ENCODE peak calls at places on chromosome 5, in nine cellular contexts. One of them, this sample, is unnamed. For H3K27me3, the result is how much of the 10 kb centered on the place peaks cover.

GRCh38 chr5:92758552-92758951 is 822.5 kb downstream of the NR2F1-AS1 start:
- DNase-seq in neuronal stem cell: no peak
- DNase-seq in RWPE2: no peak
- DNase-seq in colonic mucosa: no peak
- DNase-seq in heart right ventricle: no peak
- DNase-seq in GM23248: peak
- DNase-seq in left ventricle myocardium inferior: no peak
- DNase-seq in transverse colon: no peak
- DNase-seq in tibial nerve: no peak
- DNase-seq in this sample: no peak

GRCh38 chr5:141524604-141525597 is 36.0 kb downstream of the PCDHGC5 start:
- DNase-seq in neuronal stem cell: peak
- DNase-seq in RWPE2: peak
- DNase-seq in colonic mucosa: peak
- DNase-seq in heart right ventricle: peak
- DNase-seq in GM23248: peak
- DNase-seq in left ventricle myocardium inferior: peak
- DNase-seq in transverse colon: peak
- DNase-seq in tibial nerve: peak
- DNase-seq in this sample: peak

GRCh38 chr5:79849486-79850315 is 141.4 kb downstream of the MTX3 start:
- DNase-seq in neuronal stem cell: no peak
- DNase-seq in RWPE2: no peak
- DNase-seq in colonic mucosa: no peak
- DNase-seq in heart right ventricle: no peak
- DNase-seq in GM23248: no peak
- DNase-seq in left ventricle myocardium inferior: no peak
- DNase-seq in transverse colon: no peak
- DNase-seq in tibial nerve: no peak
- DNase-seq in this sample: peak

GRCh38 chr5:173626501-173626812 is 10.0 kb upstream of the BOD1 start:
- DNase-seq in neuronal stem cell: no peak
- DNase-seq in RWPE2: no peak
- DNase-seq in colonic mucosa: no peak
- DNase-seq in heart right ventricle: no peak
- DNase-seq in GM23248: no peak
- DNase-seq in left ventricle myocardium inferior: no peak
- DNase-seq in transverse colon: no peak
- DNase-seq in tibial nerve: no peak
- DNase-seq in this sample: no peak

GRCh38 chr5:94776167-94776566 is 157.7 kb downstream of the SLF1 start:
- DNase-seq in neuronal stem cell: no peak
- DNase-seq in RWPE2: no peak
- DNase-seq in colonic mucosa: no peak
- DNase-seq in heart right ventricle: no peak
- DNase-seq in GM23248: peak
- DNase-seq in left ventricle myocardium inferior: no peak
- DNase-seq in transverse colon: no peak
- DNase-seq in tibial nerve: no peak
- DNase-seq in this sample: no peak

GRCh38 chr5:134511796-134512660 is 13.4 kb upstream of the JADE2 start:
- DNase-seq in neuronal stem cell: no peak
- DNase-seq in RWPE2: peak
- DNase-seq in colonic mucosa: peak
- DNase-seq in heart right ventricle: peak
- DNase-seq in GM23248: peak
- DNase-seq in left ventricle myocardium inferior: peak
- DNase-seq in transverse colon: peak
- DNase-seq in tibial nerve: peak
- DNase-seq in this sample: no peak

GRCh38 chr5:82365744-82366228 is 87.6 kb upstream of the RPS23 start:
- DNase-seq in neuronal stem cell: no peak
- DNase-seq in RWPE2: no peak
- DNase-seq in colonic mucosa: no peak
- DNase-seq in heart right ventricle: no peak
- DNase-seq in GM23248: peak
- DNase-seq in left ventricle myocardium inferior: no peak
- DNase-seq in transverse colon: no peak
- DNase-seq in tibial nerve: no peak
- DNase-seq in this sample: no peak

GRCh38 chr5:171495122-171495700 is 75.8 kb downstream of the FGF18 start:
- DNase-seq in neuronal stem cell: no peak
- DNase-seq in RWPE2: no peak
- DNase-seq in colonic mucosa: no peak
- DNase-seq in heart right ventricle: no peak
- DNase-seq in GM23248: no peak
- DNase-seq in left ventricle myocardium inferior: no peak
- DNase-seq in transverse colon: no peak
- DNase-seq in tibial nerve: no peak
- DNase-seq in this sample: no peak

GRCh38 chr5:137192293-137192743 is 306.8 kb downstream of the SPOCK1 start:
- DNase-seq in neuronal stem cell: no peak
- DNase-seq in RWPE2: peak
- DNase-seq in colonic mucosa: no peak
- DNase-seq in heart right ventricle: no peak
- DNase-seq in GM23248: peak
- DNase-seq in left ventricle myocardium inferior: no peak
- DNase-seq in transverse colon: no peak
- DNase-seq in tibial nerve: no peak
- DNase-seq in this sample: no peak

GRCh38 chr5:151958111-151958510 is 33.5 kb upstream of the GLRA1 start:
- DNase-seq in neuronal stem cell: no peak
- DNase-seq in RWPE2: no peak
- DNase-seq in colonic mucosa: no peak
- DNase-seq in heart right ventricle: no peak
- DNase-seq in GM23248: no peak
- DNase-seq in left ventricle myocardium inferior: no peak
- DNase-seq in transverse colon: no peak
- DNase-seq in tibial nerve: no peak
- DNase-seq in this sample: no peak

GRCh38 chr5:166788050-166788449 is 1503.4 kb upstream of the WWC1 start:
- DNase-seq in neuronal stem cell: no peak
- DNase-seq in RWPE2: no peak
- DNase-seq in colonic mucosa: no peak
- DNase-seq in heart right ventricle: no peak
- DNase-seq in GM23248: no peak
- DNase-seq in left ventricle myocardium inferior: no peak
- DNase-seq in transverse colon: no peak
- DNase-seq in tibial nerve: no peak
- DNase-seq in this sample: no peak

GRCh38 chr5:169746147-169746694 is 109.1 kb downstream of the DOCK2 start:
- DNase-seq in neuronal stem cell: no peak
- DNase-seq in RWPE2: no peak
- DNase-seq in colonic mucosa: no peak
- DNase-seq in heart right ventricle: no peak
- DNase-seq in GM23248: no peak
- DNase-seq in left ventricle myocardium inferior: no peak
- DNase-seq in transverse colon: no peak
- DNase-seq in tibial nerve: no peak
- DNase-seq in this sample: no peak
- H3K27me3 ChIP-seq in neuronal stem cell: under half
- H3K27me3 ChIP-seq in RWPE2: under half
- H3K27me3 ChIP-seq in colonic mucosa: under half
- H3K27me3 ChIP-seq in heart right ventricle: under half
- H3K27me3 ChIP-seq in GM23248: under half
- H3K27me3 ChIP-seq in left ventricle myocardium inferior: under half
- H3K27me3 ChIP-seq in transverse colon: under half
- H3K27me3 ChIP-seq in tibial nerve: under half
- H3K27me3 ChIP-seq in this sample: under half

DNA sequence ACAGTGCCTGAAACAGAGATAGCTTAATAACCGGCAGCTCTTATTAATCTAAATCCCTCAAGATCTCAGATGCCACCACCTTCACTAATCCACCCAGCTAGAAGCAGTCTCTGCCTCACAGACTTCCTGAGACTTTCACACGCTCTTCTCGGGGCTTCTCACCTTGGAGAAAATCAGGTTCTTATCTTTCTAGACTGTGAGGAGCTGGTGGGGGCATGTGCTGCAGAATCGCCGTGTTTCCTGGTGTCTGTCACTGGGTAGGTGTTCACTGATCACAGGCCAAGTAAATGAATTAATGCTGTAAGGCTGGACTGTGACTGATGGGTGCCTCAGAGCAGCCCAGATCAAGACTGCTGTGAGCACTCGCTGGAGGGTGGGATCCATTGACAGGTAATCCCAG is 101.7 kb downstream of the PSD2 start:
- DNase-seq in neuronal stem cell: no peak
- DNase-seq in RWPE2: no peak
- DNase-seq in colonic mucosa: no peak
- DNase-seq in heart right ventricle: no peak
- DNase-seq in GM23248: no peak
- DNase-seq in left ventricle myocardium inferior: no peak
- DNase-seq in transverse colon: no peak
- DNase-seq in tibial nerve: no peak
- DNase-seq in this sample: no peak
- H3K27me3 ChIP-seq in neuronal stem cell: half or more
- H3K27me3 ChIP-seq in RWPE2: under half
- H3K27me3 ChIP-seq in colonic mucosa: under half
- H3K27me3 ChIP-seq in heart right ventricle: under half
- H3K27me3 ChIP-seq in GM23248: under half
- H3K27me3 ChIP-seq in left ventricle myocardium inferior: under half
- H3K27me3 ChIP-seq in transverse colon: under half
- H3K27me3 ChIP-seq in tibial nerve: under half
- H3K27me3 ChIP-seq in this sample: under half

DNA sequence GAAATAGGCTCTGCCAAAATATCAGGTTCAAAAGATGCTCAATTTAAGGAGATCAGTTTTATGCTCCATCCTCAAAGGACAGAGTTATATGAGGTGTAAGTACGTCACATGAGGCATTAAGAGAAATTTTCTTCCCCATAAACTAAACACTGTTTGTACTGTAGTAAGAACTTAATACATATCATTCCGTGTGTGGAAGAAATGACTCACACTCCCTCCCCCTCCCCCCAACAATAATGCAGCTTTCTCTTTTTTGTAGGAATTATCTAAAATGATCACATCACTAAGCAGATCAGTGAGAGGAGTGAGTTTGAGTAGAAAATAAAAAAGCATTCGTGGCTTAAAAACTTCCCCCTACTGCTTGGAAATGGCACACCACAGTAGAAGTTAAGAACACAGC is 2.2 kb downstream of the CDH12 start:
- DNase-seq in neuronal stem cell: no peak
- DNase-seq in RWPE2: no peak
- DNase-seq in colonic mucosa: no peak
- DNase-seq in heart right ventricle: no peak
- DNase-seq in GM23248: no peak
- DNase-seq in left ventricle myocardium inferior: no peak
- DNase-seq in transverse colon: no peak
- DNase-seq in tibial nerve: no peak
- DNase-seq in this sample: no peak
- H3K27me3 ChIP-seq in neuronal stem cell: under half
- H3K27me3 ChIP-seq in RWPE2: under half
- H3K27me3 ChIP-seq in colonic mucosa: under half
- H3K27me3 ChIP-seq in heart right ventricle: under half
- H3K27me3 ChIP-seq in GM23248: under half
- H3K27me3 ChIP-seq in left ventricle myocardium inferior: half or more
- H3K27me3 ChIP-seq in transverse colon: under half
- H3K27me3 ChIP-seq in tibial nerve: under half
- H3K27me3 ChIP-seq in this sample: under half

GRCh38 chr5:6347673-6348072 is 30.7 kb downstream of the MED10 start:
- DNase-seq in neuronal stem cell: no peak
- DNase-seq in RWPE2: peak
- DNase-seq in colonic mucosa: no peak
- DNase-seq in heart right ventricle: no peak
- DNase-seq in GM23248: no peak
- DNase-seq in left ventricle myocardium inferior: no peak
- DNase-seq in transverse colon: no peak
- DNase-seq in tibial nerve: no peak
- DNase-seq in this sample: no peak

GRCh38 chr5:6347165-6347564 is 31.2 kb downstream of the MED10 start:
- DNase-seq in neuronal stem cell: no peak
- DNase-seq in RWPE2: peak
- DNase-seq in colonic mucosa: no peak
- DNase-seq in heart right ventricle: no peak
- DNase-seq in GM23248: no peak
- DNase-seq in left ventricle myocardium inferior: no peak
- DNase-seq in transverse colon: no peak
- DNase-seq in tibial nerve: no peak
- DNase-seq in this sample: no peak

GRCh38 chr5:6350277-6351090 is 27.9 kb downstream of the MED10 start:
- DNase-seq in neuronal stem cell: no peak
- DNase-seq in RWPE2: no peak
- DNase-seq in colonic mucosa: no peak
- DNase-seq in heart right ventricle: no peak
- DNase-seq in GM23248: no peak
- DNase-seq in left ventricle myocardium inferior: no peak
- DNase-seq in transverse colon: no peak
- DNase-seq in tibial nerve: no peak
- DNase-seq in this sample: no peak

GRCh38 chr5:6349387-6349786 is 29.0 kb downstream of the MED10 start:
- DNase-seq in neuronal stem cell: no peak
- DNase-seq in RWPE2: no peak
- DNase-seq in colonic mucosa: no peak
- DNase-seq in heart right ventricle: no peak
- DNase-seq in GM23248: no peak
- DNase-seq in left ventricle myocardium inferior: no peak
- DNase-seq in transverse colon: no peak
- DNase-seq in tibial nerve: no peak
- DNase-seq in this sample: no peak

DNA sequence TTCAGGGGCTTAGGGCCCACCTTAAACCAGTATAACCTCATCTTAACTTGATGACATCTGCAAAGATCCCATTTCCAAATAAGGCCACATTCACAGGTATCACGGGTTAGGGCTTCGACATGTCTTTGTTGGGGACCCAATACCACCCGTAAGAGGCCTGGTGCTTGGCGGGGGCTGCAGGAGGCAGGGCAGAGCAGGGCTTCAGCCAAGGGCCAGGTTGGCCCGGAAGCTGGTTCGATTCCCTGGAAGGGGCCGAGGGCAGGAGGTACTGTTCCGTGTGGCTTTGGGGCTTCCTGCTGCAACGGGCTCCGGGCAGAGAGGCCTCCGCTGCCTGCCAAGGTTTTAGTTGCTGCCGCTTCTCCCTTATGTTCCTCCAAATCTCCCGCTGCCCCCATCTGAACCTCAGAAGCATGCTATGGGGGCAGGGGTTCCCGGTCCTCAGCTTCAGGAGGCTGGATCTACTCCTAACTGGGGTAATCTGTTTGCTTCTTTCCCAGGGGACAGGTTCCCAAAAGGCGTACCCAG is 29.8 kb downstream of the MED10 start:
- DNase-seq in neuronal stem cell: no peak
- DNase-seq in RWPE2: no peak
- DNase-seq in colonic mucosa: no peak
- DNase-seq in heart right ventricle: no peak
- DNase-seq in GM23248: no peak
- DNase-seq in left ventricle myocardium inferior: no peak
- DNase-seq in transverse colon: no peak
- DNase-seq in tibial nerve: no peak
- DNase-seq in this sample: no peak
- H3K27me3 ChIP-seq in neuronal stem cell: under half
- H3K27me3 ChIP-seq in RWPE2: under half
- H3K27me3 ChIP-seq in colonic mucosa: under half
- H3K27me3 ChIP-seq in heart right ventricle: under half
- H3K27me3 ChIP-seq in GM23248: under half
- H3K27me3 ChIP-seq in left ventricle myocardium inferior: under half
- H3K27me3 ChIP-seq in transverse colon: under half
- H3K27me3 ChIP-seq in tibial nerve: under half
- H3K27me3 ChIP-seq in this sample: under half

GRCh38 chr5:14036514-14036913 is 92.0 kb upstream of the DNAH5 start:
- DNase-seq in neuronal stem cell: no peak
- DNase-seq in RWPE2: no peak
- DNase-seq in colonic mucosa: no peak
- DNase-seq in heart right ventricle: no peak
- DNase-seq in GM23248: peak
- DNase-seq in left ventricle myocardium inferior: no peak
- DNase-seq in transverse colon: no peak
- DNase-seq in tibial nerve: no peak
- DNase-seq in this sample: no peak
- H3K27me3 ChIP-seq in neuronal stem cell: under half
- H3K27me3 ChIP-seq in RWPE2: under half
- H3K27me3 ChIP-seq in colonic mucosa: under half
- H3K27me3 ChIP-seq in heart right ventricle: under half
- H3K27me3 ChIP-seq in GM23248: under half
- H3K27me3 ChIP-seq in left ventricle myocardium inferior: under half
- H3K27me3 ChIP-seq in transverse colon: under half
- H3K27me3 ChIP-seq in tibial nerve: under half
- H3K27me3 ChIP-seq in this sample: under half

This sample was measured in upper lobe of left lung.